ENCODE peak calls at places on chromosome 3, in six cellular contexts. N, V, I, A, J and B are unnamed samples.

GRCh38 chr3:182795383-182795782 is 2.1 kb downstream of the ATP11B start:
- DNase-seq in N (no peak), V (no peak), I (no peak), A (peak), J (peak), B (no peak)

GRCh38 chr3:101292027-101292426 is 28.3 kb downstream of the IMPG2 start:
- DNase-seq in N (peak), V (no peak), I (no peak), A (peak), J (no peak), B (no peak)

GRCh38 chr3:27528798-27529197 is 44.6 kb upstream of the SLC4A7 start:
- DNase-seq in N (no peak), V (no peak), I (no peak), A (no peak), J (no peak), B (no peak)

GRCh38 chr3:138963161-138963560 is 16.1 kb downstream of the FOXL2NB start:
- DNase-seq in N (no peak), V (no peak), I (no peak), A (no peak), J (no peak), B (no peak)

GRCh38 chr3:64064804-64065203 is 41.5 kb upstream of the PSMD6 start:
- DNase-seq in N (no peak), V (no peak), I (no peak), A (no peak), J (no peak), B (no peak)

GRCh38 chr3:101567528-101568317 is 6.1 kb downstream of the TRMT10C start:
- DNase-seq in N (peak), V (no peak), I (no peak), A (peak), J (peak), B (no peak)

GRCh38 chr3:189720746-189721426 is 89.7 kb downstream of the TP63 start:
- DNase-seq in N (no peak), V (no peak), I (no peak), A (peak), J (peak), B (no peak)

GRCh38 chr3:163773136-163773535 is 1305.2 kb downstream of the SI start:
- DNase-seq in N (no peak), V (no peak), I (no peak), A (peak), J (no peak), B (no peak)

GRCh38 chr3:23888617-23889228 is 28.1 kb downstream of the NKIRAS1 start:
- DNase-seq in N (peak), V (no peak), I (no peak), A (peak), J (peak), B (no peak)

GRCh38 chr3:100899440-100900091 is 93.7 kb downstream of the ABI3BP start:
- DNase-seq in N (no peak), V (no peak), I (no peak), A (no peak), J (no peak), B (no peak)

GRCh38 chr3:107111889-107112288 is 265.4 kb upstream of the CCDC54 start:
- DNase-seq in N (no peak), V (no peak), I (no peak), A (no peak), J (no peak), B (no peak)

GRCh38 chr3:129402616-129403015 is 25.8 kb downstream of the EFCAB12 start:
- DNase-seq in N (no peak), V (no peak), I (no peak), A (no peak), J (no peak), B (no peak)

GRCh38 chr3:134535186-134535974 is 49.5 kb downstream of the CEP63 start:
- DNase-seq in N (no peak), V (no peak), I (no peak), A (peak), J (no peak), B (no peak)

GRCh38 chr3:108493862-108494261 is 16.5 kb downstream of the MYH15 start:
- DNase-seq in N (no peak), V (no peak), I (no peak), A (no peak), J (no peak), B (peak)
- H4K91ac ChIP-seq in N (no peak), V (no peak), I (no peak), A (no peak), J (no peak), B (no peak)

GRCh38 chr3:125389282-125389681 is 14.2 kb upstream of the ZNF148 start:
- DNase-seq in N (no peak), V (no peak), I (no peak), A (no peak), J (no peak), B (no peak)
- H4K91ac ChIP-seq in N (no peak), V (no peak), I (no peak), A (no peak), J (no peak), B (no peak)

GRCh38 chr3:44835684-44836083 is 26.0 kb upstream of the TMEM42 start:
- DNase-seq in N (no peak), V (no peak), I (no peak), A (no peak), J (no peak), B (no peak)

GRCh38 chr3:44832032-44832431 is 29.7 kb upstream of the TMEM42 start:
- DNase-seq in N (no peak), V (no peak), I (no peak), A (no peak), J (no peak), B (no peak)

GRCh38 chr3:44832965-44833364 is 28.7 kb upstream of the TMEM42 start:
- DNase-seq in N (no peak), V (no peak), I (no peak), A (no peak), J (no peak), B (no peak)

GRCh38 chr3:44831241-44831640 is 30.5 kb upstream of the TMEM42 start:
- DNase-seq in N (no peak), V (no peak), I (no peak), A (no peak), J (no peak), B (no peak)

GRCh38 chr3:44833394-44833793 is 28.3 kb upstream of the TMEM42 start:
- DNase-seq in N (no peak), V (no peak), I (no peak), A (no peak), J (no peak), B (no peak)
- H4K91ac ChIP-seq in N (no peak), V (no peak), I (no peak), A (no peak), J (no peak), B (no peak)

GRCh38 chr3:170344971-170345370 is 12.5 kb upstream of the SKIL start:
- DNase-seq in N (peak), V (no peak), I (no peak), A (no peak), J (no peak), B (no peak)
- H4K91ac ChIP-seq in N (no peak), V (no peak), I (no peak), A (peak), J (no peak), B (no peak)

DNA sequence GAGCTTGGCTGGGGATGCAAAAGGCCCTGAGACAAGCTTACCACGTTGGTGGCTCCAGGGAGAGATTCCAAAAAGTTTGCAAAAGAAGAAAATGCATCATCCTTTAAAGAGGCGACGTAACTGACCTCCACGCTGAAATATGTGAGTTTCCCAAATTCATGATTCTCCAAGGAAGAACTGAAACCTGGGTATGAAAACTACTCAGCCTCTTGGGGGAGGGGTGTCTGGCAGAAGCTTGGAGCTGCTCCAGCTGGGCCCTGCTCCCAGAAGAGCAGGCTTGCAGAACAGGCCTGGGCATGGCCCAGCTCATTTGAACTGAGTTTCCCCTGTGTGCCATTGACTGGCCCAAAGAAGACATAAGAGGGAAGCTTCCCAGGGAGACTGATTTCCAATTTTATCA is 20.5 kb downstream of the CPN2 start:
- DNase-seq in N (peak), V (no peak), I (no peak), A (no peak), J (peak), B (no peak)
- H4K91ac ChIP-seq in N (peak), V (no peak), I (peak), A (no peak), J (no peak), B (no peak)

DNA sequence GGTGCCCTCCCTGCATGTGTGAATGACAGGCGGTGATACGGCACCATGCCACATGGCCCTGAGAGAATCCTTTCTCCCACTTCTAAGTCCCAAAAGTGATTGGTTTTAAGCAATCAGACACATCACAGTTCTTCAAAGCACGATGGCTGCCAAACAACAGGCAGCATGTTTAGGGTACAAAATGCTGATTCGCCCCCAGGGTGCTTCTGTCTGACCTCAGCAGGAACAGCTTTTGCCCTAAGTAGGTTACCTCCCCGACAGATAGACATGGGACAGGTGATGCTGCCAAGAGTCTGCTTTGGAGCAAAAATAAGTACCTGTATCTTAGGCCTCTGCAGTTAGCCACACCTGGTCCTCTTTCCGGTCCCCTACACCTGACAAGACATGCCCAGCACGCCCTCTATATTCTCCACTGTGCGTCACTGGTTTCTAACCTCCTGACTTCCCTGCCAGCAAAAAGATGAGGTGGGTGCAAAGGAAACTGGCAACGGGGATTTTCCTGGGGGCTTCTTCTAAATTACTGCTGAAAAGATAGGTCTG is 549.8 kb downstream of the FOXP1 start:
- DNase-seq in N (no peak), V (no peak), I (no peak), A (no peak), J (no peak), B (no peak)
- H4K91ac ChIP-seq in N (no peak), V (no peak), I (no peak), A (no peak), J (no peak), B (no peak)

DNA sequence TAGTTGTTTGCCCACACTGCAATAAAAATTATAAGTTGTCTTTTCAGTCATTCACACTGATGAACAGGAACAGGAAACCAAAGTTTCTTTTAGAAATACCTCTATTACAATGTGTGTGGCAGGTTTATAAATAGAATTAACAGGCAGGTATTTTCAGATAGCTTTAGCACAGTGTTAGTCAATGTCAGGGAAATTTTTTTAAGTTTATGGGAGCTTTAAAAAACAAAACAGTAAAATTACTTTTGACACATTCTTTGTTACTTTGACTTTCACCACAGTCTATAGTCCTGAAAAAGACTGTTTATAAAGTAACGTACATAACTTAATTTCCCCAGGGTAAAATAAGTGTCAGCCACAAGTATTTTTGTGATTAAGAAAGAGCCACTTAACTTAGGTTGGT is 38.1 kb downstream of the SERPINI1 start:
- DNase-seq in N (no peak), V (no peak), I (no peak), A (no peak), J (no peak), B (no peak)
- H4K91ac ChIP-seq in N (no peak), V (no peak), I (no peak), A (no peak), J (no peak), B (no peak)

GRCh38 chr3:188527389-188527788 is 373.4 kb downstream of the LPP start:
- DNase-seq in N (peak), V (no peak), I (no peak), A (peak), J (no peak), B (no peak)

GRCh38 chr3:188528390-188528789 is 374.4 kb downstream of the LPP start:
- DNase-seq in N (no peak), V (no peak), I (no peak), A (no peak), J (peak), B (no peak)

GRCh38 chr3:188531210-188531609 is 377.3 kb downstream of the LPP start:
- DNase-seq in N (peak), V (no peak), I (no peak), A (no peak), J (peak), B (no peak)

GRCh38 chr3:188526057-188526456 is 372.1 kb downstream of the LPP start:
- DNase-seq in N (peak), V (no peak), I (no peak), A (peak), J (peak), B (no peak)

GRCh38 chr3:188529228-188529627 is 375.3 kb downstream of the LPP start:
- DNase-seq in N (peak), V (no peak), I (no peak), A (peak), J (peak), B (no peak)
- H4K91ac ChIP-seq in N (no peak), V (no peak), I (no peak), A (no peak), J (no peak), B (no peak)

DNA sequence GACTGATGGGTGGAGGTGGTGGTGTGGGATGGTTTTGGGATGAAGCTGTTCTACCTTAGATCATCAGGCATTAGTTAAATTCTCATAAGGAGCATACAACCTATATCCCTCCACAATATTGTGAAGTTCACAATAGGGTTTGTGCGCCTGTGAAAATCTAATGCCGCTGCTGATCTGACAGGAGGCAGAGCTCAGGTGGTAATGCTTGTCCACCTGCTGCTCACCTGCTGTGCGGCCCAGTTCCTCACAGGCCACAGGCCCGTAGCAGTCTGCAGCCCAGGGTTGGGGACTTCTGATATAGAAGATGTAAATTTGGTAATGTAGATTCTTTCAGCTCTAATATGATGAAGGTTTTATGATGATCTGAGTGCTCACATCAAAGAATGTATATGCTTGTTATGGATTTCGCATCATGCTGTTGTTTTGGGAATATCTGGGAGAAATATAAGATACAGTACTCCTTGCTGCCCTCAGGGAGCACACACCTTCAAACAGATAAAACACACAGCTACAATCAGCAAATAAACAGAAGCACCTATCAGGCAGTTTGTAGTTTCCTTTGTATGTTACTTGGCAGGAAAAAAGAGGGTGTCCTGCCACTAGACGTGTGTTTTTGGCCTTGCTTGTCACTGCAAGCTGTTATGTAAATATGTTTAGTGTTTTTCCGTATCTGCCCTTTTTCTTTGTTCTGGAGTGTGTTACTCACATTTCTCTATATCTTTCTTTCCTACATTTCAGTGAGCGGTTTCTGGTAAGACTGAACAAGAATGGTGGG is 239.1 kb upstream of the MANF start:
- DNase-seq in N (no peak), V (no peak), I (no peak), A (no peak), J (no peak), B (no peak)
- H4K91ac ChIP-seq in N (no peak), V (no peak), I (no peak), A (no peak), J (no peak), B (no peak)

GRCh38 chr3:54530091-54530490 is 397.8 kb downstream of the LRTM1 start:
- DNase-seq in N (no peak), V (no peak), I (no peak), A (no peak), J (no peak), B (no peak)
- H4K91ac ChIP-seq in N (no peak), V (no peak), I (no peak), A (no peak), J (no peak), B (no peak)